ENCODE peak calls at places on chromosomes 5 and 9, in nine cellular contexts. One of them, this sample, is unnamed.

GRCh38 chr9:106233116-106233515 is 538.8 kb downstream of the TMEM38B start:
- DNase-seq in trophoblast cell: no peak
- DNase-seq in neural progenitor cell: no peak
- DNase-seq in pancreas: no peak
- DNase-seq in ascending aorta: no peak
- DNase-seq in uterus: no peak
- DNase-seq in body of pancreas: no peak
- DNase-seq in tibial nerve: no peak
- DNase-seq in MM.1S: no peak
- DNase-seq in this sample: no peak

GRCh38 chr9:137619240-137620090 is 660 bp downstream of the EHMT1 start:
- DNase-seq in trophoblast cell: peak; percentile 69
- DNase-seq in neural progenitor cell: peak; percentile 74
- DNase-seq in pancreas: peak; percentile 68
- DNase-seq in ascending aorta: no peak
- DNase-seq in uterus: no peak
- DNase-seq in body of pancreas: no peak
- DNase-seq in tibial nerve: no peak
- DNase-seq in MM.1S: peak; percentile 28
- DNase-seq in this sample: peak; percentile 74

GRCh38 chr9:123772967-123773366 is 157.0 kb downstream of the DENND1A start:
- DNase-seq in trophoblast cell: no peak
- DNase-seq in neural progenitor cell: no peak
- DNase-seq in pancreas: no peak
- DNase-seq in ascending aorta: no peak
- DNase-seq in uterus: no peak
- DNase-seq in body of pancreas: no peak
- DNase-seq in tibial nerve: no peak
- DNase-seq in MM.1S: no peak
- DNase-seq in this sample: no peak

GRCh38 chr5:33850100-33850594 is 41.6 kb downstream of the ADAMTS12 start:
- DNase-seq in trophoblast cell: no peak
- DNase-seq in neural progenitor cell: peak; percentile 52
- DNase-seq in pancreas: no peak
- DNase-seq in ascending aorta: no peak
- DNase-seq in uterus: no peak
- DNase-seq in body of pancreas: no peak
- DNase-seq in tibial nerve: no peak
- DNase-seq in MM.1S: peak; percentile 96
- DNase-seq in this sample: no peak

GRCh38 chr9:20914556-20914955 is 116.9 kb downstream of the HACD4 start:
- DNase-seq in trophoblast cell: peak; percentile 33
- DNase-seq in neural progenitor cell: no peak
- DNase-seq in pancreas: no peak
- DNase-seq in ascending aorta: no peak
- DNase-seq in uterus: no peak
- DNase-seq in body of pancreas: no peak
- DNase-seq in tibial nerve: no peak
- DNase-seq in MM.1S: no peak
- DNase-seq in this sample: no peak

GRCh38 chr5:176521286-176521685 is 15.9 kb downstream of the RNF44 start:
- DNase-seq in trophoblast cell: no peak
- DNase-seq in neural progenitor cell: no peak
- DNase-seq in pancreas: no peak
- DNase-seq in ascending aorta: no peak
- DNase-seq in uterus: no peak
- DNase-seq in body of pancreas: no peak
- DNase-seq in tibial nerve: no peak
- DNase-seq in MM.1S: no peak
- DNase-seq in this sample: no peak

GRCh38 chr5:154674029-154674428 is 81.1 kb upstream of the LARP1 start:
- DNase-seq in trophoblast cell: no peak
- DNase-seq in neural progenitor cell: no peak
- DNase-seq in pancreas: no peak
- DNase-seq in ascending aorta: no peak
- DNase-seq in uterus: no peak
- DNase-seq in body of pancreas: no peak
- DNase-seq in tibial nerve: no peak
- DNase-seq in MM.1S: no peak
- DNase-seq in this sample: no peak

GRCh38 chr5:66769839-66770617 is 173.8 kb downstream of the MAST4 start:
- DNase-seq in trophoblast cell: no peak
- DNase-seq in neural progenitor cell: peak; percentile 74
- DNase-seq in pancreas: no peak
- DNase-seq in ascending aorta: no peak
- DNase-seq in uterus: peak; percentile 15
- DNase-seq in body of pancreas: no peak
- DNase-seq in tibial nerve: no peak
- DNase-seq in MM.1S: no peak
- DNase-seq in this sample: no peak

GRCh38 chr9:119836036-119836435 is 466.8 kb upstream of the BRINP1 start:
- DNase-seq in trophoblast cell: no peak
- DNase-seq in neural progenitor cell: peak; percentile 6
- DNase-seq in pancreas: no peak
- DNase-seq in ascending aorta: no peak
- DNase-seq in uterus: no peak
- DNase-seq in body of pancreas: no peak
- DNase-seq in tibial nerve: no peak
- DNase-seq in MM.1S: no peak
- DNase-seq in this sample: no peak

GRCh38 chr5:178234753-178235599 is 2.4 kb upstream of the PHYKPL start:
- DNase-seq in trophoblast cell: peak; percentile 24
- DNase-seq in neural progenitor cell: peak; percentile 89
- DNase-seq in pancreas: peak; percentile 65
- DNase-seq in ascending aorta: no peak
- DNase-seq in uterus: peak; percentile 60
- DNase-seq in body of pancreas: peak; percentile 69
- DNase-seq in tibial nerve: peak; percentile 64
- DNase-seq in MM.1S: peak; percentile 61
- DNase-seq in this sample: peak; percentile 84

GRCh38 chr5:169706070-169706469 is 69.0 kb downstream of the DOCK2 start:
- DNase-seq in trophoblast cell: no peak
- DNase-seq in neural progenitor cell: no peak
- DNase-seq in pancreas: no peak
- DNase-seq in ascending aorta: no peak
- DNase-seq in uterus: no peak
- DNase-seq in body of pancreas: no peak
- DNase-seq in tibial nerve: no peak
- DNase-seq in MM.1S: no peak
- DNase-seq in this sample: no peak
- H3K36me3 ChIP-seq in trophoblast cell: no peaks in the 10 kb centered on the region
- H3K36me3 ChIP-seq in neural progenitor cell: no peaks in the 10 kb centered on the region
- H3K36me3 ChIP-seq in pancreas: no peaks in the 10 kb centered on the region
- H3K36me3 ChIP-seq in ascending aorta: no peaks in the 10 kb centered on the region
- H3K36me3 ChIP-seq in uterus: no peaks in the 10 kb centered on the region
- H3K36me3 ChIP-seq in body of pancreas: no peaks in the 10 kb centered on the region
- H3K36me3 ChIP-seq in tibial nerve: no peaks in the 10 kb centered on the region
- H3K36me3 ChIP-seq in MM.1S: peaks cover 4% of the 10 kb centered on the region
- H3K36me3 ChIP-seq in this sample: peaks cover 10% of the 10 kb centered on the region

DNA sequence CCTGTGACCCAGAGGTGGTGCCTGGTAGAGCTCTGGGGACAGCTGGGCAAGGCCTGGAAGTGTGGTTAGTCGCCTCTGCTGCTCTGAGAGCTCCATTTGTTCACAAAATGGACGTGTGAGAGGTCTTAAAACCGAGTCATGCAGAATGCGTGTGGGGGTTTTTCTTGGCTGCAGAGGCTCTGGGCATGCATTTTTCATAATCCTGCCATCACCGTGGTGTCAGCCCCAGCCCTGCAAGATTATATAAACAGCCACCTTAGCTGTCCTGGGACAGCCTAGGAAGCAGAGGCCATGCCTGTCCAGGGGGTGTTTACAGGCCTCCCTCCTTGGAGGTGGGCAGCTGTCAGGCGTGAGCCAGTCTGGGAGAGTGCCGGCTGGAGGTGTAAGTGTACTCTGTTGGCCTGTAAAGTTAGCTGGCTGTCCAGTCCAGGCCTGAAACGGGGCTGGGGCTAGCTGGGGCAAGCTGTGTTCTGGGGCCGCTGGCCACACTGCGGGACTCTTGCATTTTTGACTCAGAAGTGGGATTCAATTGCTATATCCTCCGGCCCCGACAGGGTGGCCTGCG is 2.3 kb downstream of the WNK2 start:
- DNase-seq in trophoblast cell: no peak
- DNase-seq in neural progenitor cell: no peak
- DNase-seq in pancreas: no peak
- DNase-seq in ascending aorta: no peak
- DNase-seq in uterus: no peak
- DNase-seq in body of pancreas: peak; percentile 40
- DNase-seq in tibial nerve: no peak
- DNase-seq in MM.1S: no peak
- DNase-seq in this sample: no peak
- H3K27me3 ChIP-seq in trophoblast cell: peaks cover 32% of the 10 kb centered on the region
- H3K27me3 ChIP-seq in neural progenitor cell: peaks cover 50% of the 10 kb centered on the region
- H3K27me3 ChIP-seq in pancreas: no peaks in the 10 kb centered on the region
- H3K27me3 ChIP-seq in ascending aorta: no peaks in the 10 kb centered on the region
- H3K27me3 ChIP-seq in uterus: no peaks in the 10 kb centered on the region
- H3K27me3 ChIP-seq in body of pancreas: no peaks in the 10 kb centered on the region
- H3K27me3 ChIP-seq in tibial nerve: no peaks in the 10 kb centered on the region
- H3K27me3 ChIP-seq in MM.1S: no peaks in the 10 kb centered on the region
- H3K27me3 ChIP-seq in this sample: peaks cover 30% of the 10 kb centered on the region

DNA sequence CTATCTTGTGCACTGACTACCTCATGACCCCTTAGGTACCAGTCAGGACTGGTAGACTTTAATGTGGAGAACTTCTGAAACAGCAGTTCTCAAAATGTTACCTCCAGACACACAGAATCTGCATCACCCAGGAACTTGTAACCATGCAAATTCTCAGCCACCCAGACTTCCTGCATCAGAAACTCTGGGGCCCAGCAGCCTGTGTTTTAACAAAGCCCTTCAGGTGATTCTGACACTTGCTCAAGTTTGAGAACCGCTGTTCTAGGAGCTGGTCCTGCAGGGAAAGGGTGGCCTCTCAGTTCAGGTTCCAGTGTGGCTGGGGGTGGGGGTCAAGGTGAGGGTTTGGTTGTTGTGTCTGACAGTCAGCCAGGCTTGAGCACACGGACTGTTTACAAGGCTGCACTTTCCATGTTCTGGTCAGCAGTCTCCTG is 28.4 kb downstream of the ZFP62 start:
- DNase-seq in trophoblast cell: no peak
- DNase-seq in neural progenitor cell: no peak
- DNase-seq in pancreas: no peak
- DNase-seq in ascending aorta: no peak
- DNase-seq in uterus: no peak
- DNase-seq in body of pancreas: no peak
- DNase-seq in tibial nerve: no peak
- DNase-seq in MM.1S: peak; percentile 67
- DNase-seq in this sample: no peak
- H3K4me1 ChIP-seq in trophoblast cell: peaks cover 13% of the 10 kb centered on the region
- H3K4me1 ChIP-seq in neural progenitor cell: peaks cover 3% of the 10 kb centered on the region
- H3K4me1 ChIP-seq in pancreas: no peaks in the 10 kb centered on the region
- H3K4me1 ChIP-seq in ascending aorta: peaks cover 16% of the 10 kb centered on the region
- H3K4me1 ChIP-seq in uterus: no peaks in the 10 kb centered on the region
- H3K4me1 ChIP-seq in body of pancreas: peaks cover 43% of the 10 kb centered on the region
- H3K4me1 ChIP-seq in tibial nerve: peaks cover 26% of the 10 kb centered on the region
- H3K4me1 ChIP-seq in MM.1S: peaks cover 16% of the 10 kb centered on the region
- H3K4me1 ChIP-seq in this sample: peaks cover 27% of the 10 kb centered on the region

DNA sequence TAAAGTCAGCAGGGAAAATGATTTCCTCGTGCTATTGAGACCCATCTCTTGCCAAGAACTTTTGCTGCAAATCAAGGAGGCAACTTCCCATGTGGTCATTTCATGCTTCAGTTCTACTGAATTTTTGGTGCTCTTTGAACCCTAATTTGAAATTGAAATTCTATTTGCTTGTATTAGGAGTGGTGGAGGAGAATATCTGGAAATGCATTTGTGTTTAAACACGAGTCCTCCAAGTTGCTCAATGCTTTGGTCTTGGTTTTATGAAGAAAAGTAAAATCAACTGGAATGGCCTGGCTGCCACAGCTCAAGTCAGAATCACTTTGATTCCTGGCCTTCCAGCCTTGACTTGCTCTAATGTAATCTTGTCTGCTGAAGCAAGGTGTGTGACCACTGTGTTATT is 613.2 kb downstream of the TLE1 start:
- DNase-seq in trophoblast cell: no peak
- DNase-seq in neural progenitor cell: no peak
- DNase-seq in pancreas: no peak
- DNase-seq in ascending aorta: no peak
- DNase-seq in uterus: no peak
- DNase-seq in body of pancreas: no peak
- DNase-seq in tibial nerve: no peak
- DNase-seq in MM.1S: no peak
- DNase-seq in this sample: no peak
- H3K36me3 ChIP-seq in trophoblast cell: no peaks in the 10 kb centered on the region
- H3K36me3 ChIP-seq in neural progenitor cell: no peaks in the 10 kb centered on the region
- H3K36me3 ChIP-seq in pancreas: no peaks in the 10 kb centered on the region
- H3K36me3 ChIP-seq in ascending aorta: no peaks in the 10 kb centered on the region
- H3K36me3 ChIP-seq in uterus: no peaks in the 10 kb centered on the region
- H3K36me3 ChIP-seq in body of pancreas: no peaks in the 10 kb centered on the region
- H3K36me3 ChIP-seq in tibial nerve: no peaks in the 10 kb centered on the region
- H3K36me3 ChIP-seq in MM.1S: no peaks in the 10 kb centered on the region
- H3K36me3 ChIP-seq in this sample: no peaks in the 10 kb centered on the region

GRCh38 chr5:139798883-139799282 is 3.3 kb downstream of the PSD2 start:
- DNase-seq in trophoblast cell: no peak
- DNase-seq in neural progenitor cell: no peak
- DNase-seq in pancreas: no peak
- DNase-seq in ascending aorta: no peak
- DNase-seq in uterus: no peak
- DNase-seq in body of pancreas: no peak
- DNase-seq in tibial nerve: no peak
- DNase-seq in MM.1S: no peak
- DNase-seq in this sample: no peak

GRCh38 chr5:139796061-139796806 is 626 bp downstream of the PSD2 start:
- DNase-seq in trophoblast cell: no peak
- DNase-seq in neural progenitor cell: peak; percentile 75
- DNase-seq in pancreas: no peak
- DNase-seq in ascending aorta: no peak
- DNase-seq in uterus: no peak
- DNase-seq in body of pancreas: no peak
- DNase-seq in tibial nerve: no peak
- DNase-seq in MM.1S: no peak
- DNase-seq in this sample: no peak

GRCh38 chr5:139795074-139796001 is at the start of gene PSD2:
- DNase-seq in trophoblast cell: no peak
- DNase-seq in neural progenitor cell: peak; percentile 78
- DNase-seq in pancreas: peak; percentile 51
- DNase-seq in ascending aorta: no peak
- DNase-seq in uterus: peak; percentile 35
- DNase-seq in body of pancreas: peak; percentile 46
- DNase-seq in tibial nerve: no peak
- DNase-seq in MM.1S: peak; percentile 34
- DNase-seq in this sample: no peak

GRCh38 chr5:139797856-139798510 is 2.4 kb downstream of the PSD2 start:
- DNase-seq in trophoblast cell: no peak
- DNase-seq in neural progenitor cell: no peak
- DNase-seq in pancreas: no peak
- DNase-seq in ascending aorta: no peak
- DNase-seq in uterus: no peak
- DNase-seq in body of pancreas: no peak
- DNase-seq in tibial nerve: no peak
- DNase-seq in MM.1S: no peak
- DNase-seq in this sample: no peak

DNA sequence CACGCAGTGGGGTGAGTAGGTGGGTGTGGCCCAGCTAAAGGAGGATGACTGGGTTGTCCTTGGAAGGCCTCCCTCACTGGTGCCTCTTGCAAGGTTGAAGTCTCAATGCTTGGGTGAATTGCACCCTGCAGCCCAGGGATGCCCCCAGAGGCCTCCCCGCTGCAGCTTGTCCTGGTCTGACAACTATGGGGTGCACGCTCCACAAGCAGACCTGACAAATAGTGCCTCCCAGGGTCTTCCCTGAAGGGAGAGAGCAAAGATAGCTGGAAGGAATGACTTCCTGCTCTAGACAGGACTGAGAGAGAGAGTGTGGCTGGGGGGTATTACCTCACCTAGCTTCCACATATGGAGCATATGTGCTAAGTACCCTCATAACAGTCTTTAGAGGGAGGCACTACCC is 1.7 kb downstream of the PSD2 start:
- DNase-seq in trophoblast cell: no peak
- DNase-seq in neural progenitor cell: no peak
- DNase-seq in pancreas: no peak
- DNase-seq in ascending aorta: no peak
- DNase-seq in uterus: no peak
- DNase-seq in body of pancreas: no peak
- DNase-seq in tibial nerve: no peak
- DNase-seq in MM.1S: no peak
- DNase-seq in this sample: no peak
- H3K27me3 ChIP-seq in trophoblast cell: peaks cover 58% of the 10 kb centered on the region
- H3K27me3 ChIP-seq in neural progenitor cell: peaks cover 100% of the 10 kb centered on the region
- H3K27me3 ChIP-seq in pancreas: peaks cover 20% of the 10 kb centered on the region
- H3K27me3 ChIP-seq in ascending aorta: peaks cover 6% of the 10 kb centered on the region
- H3K27me3 ChIP-seq in uterus: peaks cover 12% of the 10 kb centered on the region
- H3K27me3 ChIP-seq in body of pancreas: no peaks in the 10 kb centered on the region
- H3K27me3 ChIP-seq in tibial nerve: no peaks in the 10 kb centered on the region
- H3K27me3 ChIP-seq in MM.1S: peaks cover 87% of the 10 kb centered on the region
- H3K27me3 ChIP-seq in this sample: peaks cover 46% of the 10 kb centered on the region

This sample was measured in upper lobe of right lung.